ENCODE peak calls at places on chromosomes 5 and 9, in seven cellular contexts. One of them, this sample, is unnamed.

GRCh38 chr5:121497176-121497575 is 354.5 kb upstream of the FTMT start:
- DNase-seq in esophagus squamous epithelium: no peak
- DNase-seq in left lung: no peak
- DNase-seq in PC-9: no peak
- DNase-seq in right lobe of liver: no peak
- DNase-seq in PC-3: peak; percentile 23
- DNase-seq in left ventricle myocardium inferior: no peak
- DNase-seq in this sample: no peak

GRCh38 chr5:91383027-91383955 is at the start of gene ARRDC3:
- DNase-seq in left ventricle myocardium inferior: peak; percentile 97
- DNase-seq in left lung: peak; percentile 97
- DNase-seq in PC-9: peak; percentile 97
- DNase-seq in esophagus squamous epithelium: peak; percentile 83
- DNase-seq in right lobe of liver: peak; percentile 97
- DNase-seq in PC-3: peak; percentile 98
- DNase-seq in this sample: peak; percentile 93

GRCh38 chr5:150078802-150079654 is 7.3 kb downstream of the CSF1R start:
- DNase-seq in esophagus squamous epithelium: no peak
- DNase-seq in left ventricle myocardium inferior: no peak
- DNase-seq in PC-9: no peak
- DNase-seq in left lung: no peak
- DNase-seq in right lobe of liver: peak; percentile 31
- DNase-seq in PC-3: no peak
- DNase-seq in this sample: no peak

GRCh38 chr9:124754289-124754688 is 16.8 kb downstream of the NR6A1 start:
- DNase-seq in PC-3: peak; percentile 32
- DNase-seq in left ventricle myocardium inferior: no peak
- DNase-seq in PC-9: no peak
- DNase-seq in esophagus squamous epithelium: no peak
- DNase-seq in right lobe of liver: no peak
- DNase-seq in left lung: no peak
- DNase-seq in this sample: no peak

GRCh38 chr5:169717298-169717697 is 80.2 kb downstream of the DOCK2 start:
- DNase-seq in esophagus squamous epithelium: no peak
- DNase-seq in PC-9: no peak
- DNase-seq in left ventricle myocardium inferior: no peak
- DNase-seq in right lobe of liver: no peak
- DNase-seq in PC-3: peak; percentile 90
- DNase-seq in left lung: no peak
- DNase-seq in this sample: no peak

GRCh38 chr5:32586251-32586642 is 890 bp downstream of the SUB1 start:
- DNase-seq in esophagus squamous epithelium: no peak
- DNase-seq in left ventricle myocardium inferior: no peak
- DNase-seq in PC-9: no peak
- DNase-seq in PC-3: no peak
- DNase-seq in right lobe of liver: no peak
- DNase-seq in left lung: no peak
- DNase-seq in this sample: no peak

GRCh38 chr9:4344946-4345345 is 45.1 kb upstream of the GLIS3 start:
- DNase-seq in right lobe of liver: no peak
- DNase-seq in esophagus squamous epithelium: no peak
- DNase-seq in left lung: no peak
- DNase-seq in left ventricle myocardium inferior: no peak
- DNase-seq in PC-3: no peak
- DNase-seq in PC-9: peak; percentile 38
- DNase-seq in this sample: no peak

GRCh38 chr5:82276800-82277612 is 1.1 kb downstream of the RPS23 start:
- DNase-seq in PC-3: no peak
- DNase-seq in esophagus squamous epithelium: no peak
- DNase-seq in left ventricle myocardium inferior: no peak
- DNase-seq in right lobe of liver: no peak
- DNase-seq in PC-9: no peak
- DNase-seq in left lung: no peak
- DNase-seq in this sample: no peak

GRCh38 chr5:134086943-134087305 is 27.6 kb upstream of the TCF7 start:
- DNase-seq in PC-3: no peak
- DNase-seq in PC-9: no peak
- DNase-seq in left ventricle myocardium inferior: no peak
- DNase-seq in left lung: no peak
- DNase-seq in right lobe of liver: no peak
- DNase-seq in esophagus squamous epithelium: no peak
- DNase-seq in this sample: no peak

GRCh38 chr5:134146651-134147544 is 29.9 kb downstream of the SKP1 start:
- DNase-seq in esophagus squamous epithelium: no peak
- DNase-seq in right lobe of liver: no peak
- DNase-seq in left ventricle myocardium inferior: no peak
- DNase-seq in PC-9: no peak
- DNase-seq in left lung: no peak
- DNase-seq in PC-3: peak; percentile 12
- DNase-seq in this sample: no peak

GRCh38 chr5:159850192-159850573 is 66.1 kb upstream of the ADRA1B start:
- DNase-seq in PC-3: peak; percentile 97
- DNase-seq in right lobe of liver: no peak
- DNase-seq in esophagus squamous epithelium: no peak
- DNase-seq in left ventricle myocardium inferior: no peak
- DNase-seq in PC-9: peak; percentile 45
- DNase-seq in left lung: no peak
- DNase-seq in this sample: peak; percentile 87

GRCh38 chr5:122515709-122516431 is 203.8 kb downstream of the SNCAIP start:
- DNase-seq in PC-9: peak; percentile 32
- DNase-seq in left ventricle myocardium inferior: no peak
- DNase-seq in right lobe of liver: peak; percentile 54
- DNase-seq in left lung: peak; percentile 38
- DNase-seq in esophagus squamous epithelium: no peak
- DNase-seq in PC-3: peak; percentile 64
- DNase-seq in this sample: no peak

GRCh38 chr9:98215821-98216220 is 23.4 kb upstream of the CORO2A start:
- DNase-seq in PC-3: peak; percentile 17
- DNase-seq in esophagus squamous epithelium: no peak
- DNase-seq in right lobe of liver: no peak
- DNase-seq in left ventricle myocardium inferior: no peak
- DNase-seq in PC-9: no peak
- DNase-seq in left lung: no peak
- DNase-seq in this sample: no peak
- TF ChIP-seq CTCF in PC-3: peak; percentile 57
- TF ChIP-seq CTCF in esophagus squamous epithelium: no peak
- TF ChIP-seq CTCF in right lobe of liver: peak; percentile 9
- TF ChIP-seq CTCF in left ventricle myocardium inferior: peak; percentile 43
- TF ChIP-seq CTCF in PC-9: peak; percentile 37
- TF ChIP-seq CTCF in left lung: no peak
- TF ChIP-seq CTCF in this sample: no peak

GRCh38 chr5:6723901-6724300 is 10.7 kb downstream of the TENT4A start:
- DNase-seq in left ventricle myocardium inferior: no peak
- DNase-seq in left lung: no peak
- DNase-seq in right lobe of liver: no peak
- DNase-seq in esophagus squamous epithelium: no peak
- DNase-seq in PC-3: no peak
- DNase-seq in PC-9: no peak
- DNase-seq in this sample: no peak

GRCh38 chr5:6725448-6725847 is 12.2 kb downstream of the TENT4A start:
- DNase-seq in PC-3: no peak
- DNase-seq in right lobe of liver: no peak
- DNase-seq in PC-9: no peak
- DNase-seq in left lung: no peak
- DNase-seq in esophagus squamous epithelium: no peak
- DNase-seq in left ventricle myocardium inferior: no peak
- DNase-seq in this sample: no peak

GRCh38 chr5:6727231-6727630 is 14.0 kb downstream of the TENT4A start:
- DNase-seq in left lung: no peak
- DNase-seq in PC-9: no peak
- DNase-seq in left ventricle myocardium inferior: no peak
- DNase-seq in PC-3: no peak
- DNase-seq in esophagus squamous epithelium: no peak
- DNase-seq in right lobe of liver: no peak
- DNase-seq in this sample: no peak

GRCh38 chr5:6724321-6724929 is 11.2 kb downstream of the TENT4A start:
- DNase-seq in left ventricle myocardium inferior: no peak
- DNase-seq in PC-9: no peak
- DNase-seq in right lobe of liver: no peak
- DNase-seq in left lung: no peak
- DNase-seq in esophagus squamous epithelium: no peak
- DNase-seq in PC-3: peak; percentile 28
- DNase-seq in this sample: no peak

DNA sequence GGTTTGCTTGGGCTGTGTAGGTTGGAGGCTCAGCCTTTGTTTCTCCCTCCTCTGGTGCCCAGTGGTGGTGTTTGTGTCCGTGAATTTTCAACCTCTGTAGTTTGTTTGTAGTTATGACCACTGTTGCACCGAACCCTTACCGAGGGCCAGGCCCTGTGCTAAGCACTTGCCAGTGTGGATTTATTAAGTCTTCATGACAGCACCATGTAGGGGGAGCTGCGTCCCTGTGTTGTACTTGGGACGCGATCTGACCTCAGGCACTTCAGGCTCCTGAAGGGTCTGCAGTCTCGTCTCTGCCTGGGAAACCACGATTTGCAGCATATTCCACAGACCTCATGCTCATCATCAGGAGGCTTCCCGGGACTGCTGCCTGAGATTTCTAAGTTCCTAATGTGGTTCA is 12.8 kb downstream of the TENT4A start:
- DNase-seq in PC-3: no peak
- DNase-seq in PC-9: no peak
- DNase-seq in left lung: no peak
- DNase-seq in left ventricle myocardium inferior: no peak
- DNase-seq in right lobe of liver: no peak
- DNase-seq in esophagus squamous epithelium: no peak
- DNase-seq in this sample: no peak
- H3K4me1 ChIP-seq in PC-3: no peaks in the 10 kb centered on the region
- H3K4me1 ChIP-seq in PC-9: no peaks in the 10 kb centered on the region
- H3K4me1 ChIP-seq in left lung: peaks cover 54% of the 10 kb centered on the region
- H3K4me1 ChIP-seq in left ventricle myocardium inferior: peaks cover 94% of the 10 kb centered on the region
- H3K4me1 ChIP-seq in right lobe of liver: peaks cover 4% of the 10 kb centered on the region
- H3K4me1 ChIP-seq in esophagus squamous epithelium: peaks cover 33% of the 10 kb centered on the region
- H3K4me1 ChIP-seq in this sample: peaks cover 77% of the 10 kb centered on the region

GRCh38 chr9:130741831-130742449 is 48.4 kb downstream of the EXOSC2 start:
- DNase-seq in right lobe of liver: no peak
- DNase-seq in left lung: no peak
- DNase-seq in PC-3: peak; percentile 62
- DNase-seq in PC-9: no peak
- DNase-seq in esophagus squamous epithelium: no peak
- DNase-seq in left ventricle myocardium inferior: no peak
- DNase-seq in this sample: no peak
- TF ChIP-seq CTCF in right lobe of liver: no peak
- TF ChIP-seq CTCF in left lung: no peak
- TF ChIP-seq CTCF in PC-3: no peak
- TF ChIP-seq CTCF in PC-9: no peak
- TF ChIP-seq CTCF in esophagus squamous epithelium: no peak
- TF ChIP-seq CTCF in left ventricle myocardium inferior: no peak
- TF ChIP-seq CTCF in this sample: no peak

GRCh38 chr9:98226968-98227367 is 28.5 kb downstream of the TBC1D2 start:
- DNase-seq in left lung: no peak
- DNase-seq in PC-9: no peak
- DNase-seq in PC-3: no peak
- DNase-seq in esophagus squamous epithelium: no peak
- DNase-seq in left ventricle myocardium inferior: no peak
- DNase-seq in right lobe of liver: no peak
- DNase-seq in this sample: peak; percentile 27
- H3K4me1 ChIP-seq in left lung: peaks cover 48% of the 10 kb centered on the region
- H3K4me1 ChIP-seq in PC-9: peaks cover 98% of the 10 kb centered on the region
- H3K4me1 ChIP-seq in PC-3: peaks cover 50% of the 10 kb centered on the region
- H3K4me1 ChIP-seq in esophagus squamous epithelium: peaks cover 15% of the 10 kb centered on the region
- H3K4me1 ChIP-seq in left ventricle myocardium inferior: peaks cover 15% of the 10 kb centered on the region
- H3K4me1 ChIP-seq in right lobe of liver: peaks cover 10% of the 10 kb centered on the region
- H3K4me1 ChIP-seq in this sample: peaks cover 8% of the 10 kb centered on the region

GRCh38 chr9:133252301-133252776 is 22.7 kb downstream of the ABO start:
- DNase-seq in right lobe of liver: no peak
- DNase-seq in esophagus squamous epithelium: no peak
- DNase-seq in PC-3: peak; percentile 59
- DNase-seq in left ventricle myocardium inferior: no peak
- DNase-seq in PC-9: peak; percentile 90
- DNase-seq in left lung: peak; percentile 85
- DNase-seq in this sample: no peak
- TF ChIP-seq CTCF in right lobe of liver: no peak
- TF ChIP-seq CTCF in esophagus squamous epithelium: no peak
- TF ChIP-seq CTCF in PC-3: no peak
- TF ChIP-seq CTCF in left ventricle myocardium inferior: no peak
- TF ChIP-seq CTCF in PC-9: no peak
- TF ChIP-seq CTCF in left lung: no peak
- TF ChIP-seq CTCF in this sample: no peak